ENCODE peak calls at places on chromosomes 6 and 20, in ten cellular contexts. Q is heart right ventricle, S is sigmoid colon, N is pancreas, C is psoas muscle, R is fibroblast of the aortic adventitia, P is SK-N-SH, J is cardiac fibroblast, M is keratinocyte, H is bronchial epithelial cell. T is an unnamed sample.

GRCh38 chr20:9978395-9979004 is 56.3 kb upstream of the ANKEF1 start:
- DNase-seq in Q (no peak), S (no peak), N (peak; percentile 57), C (no peak), R (peak; percentile 92), P (peak; percentile 66), J (peak; percentile 93), M (peak; percentile 19), H (peak; percentile 89), T (peak; percentile 93)

GRCh38 chr6:144307880-144308279 is 22.7 kb downstream of the UTRN start:
- DNase-seq in Q (no peak), S (no peak), N (no peak), C (no peak), R (no peak), P (no peak), J (no peak), M (no peak), H (no peak), T (no peak)

GRCh38 chr6:1600063-1600763 is 9.5 kb upstream of the FOXC1 start:
- DNase-seq in Q (no peak), S (no peak), N (no peak), C (no peak), R (no peak), P (no peak), J (no peak), M (no peak), H (no peak), T (no peak)

GRCh38 chr6:133551847-133552331 is 310.7 kb downstream of the EYA4 start:
- DNase-seq in Q (no peak), S (peak; percentile 70), N (no peak), C (peak; percentile 84), R (peak; percentile 98), P (no peak), J (peak; percentile 98), M (no peak), H (peak; percentile 71), T (peak; percentile 95)

GRCh38 chr6:12485226-12485764 is 195.1 kb downstream of the EDN1 start:
- DNase-seq in Q (no peak), S (no peak), N (no peak), C (no peak), R (no peak), P (no peak), J (no peak), M (no peak), H (peak; percentile 51), T (no peak)

GRCh38 chr6:133892444-133893323 is 3.8 kb downstream of the TCF21 start:
- DNase-seq in Q (peak; percentile 16), S (no peak), N (no peak), C (no peak), R (no peak), P (peak; percentile 75), J (peak; percentile 14), M (no peak), H (no peak), T (no peak)

GRCh38 chr6:146997062-146997461 is 207.2 kb upstream of the STXBP5 start:
- DNase-seq in Q (no peak), S (no peak), N (no peak), C (no peak), R (peak; percentile 72), P (no peak), J (peak; percentile 78), M (no peak), H (peak; percentile 49), T (peak; percentile 65)

GRCh38 chr6:139242457-139243240 is 49.1 kb downstream of the TXLNB start:
- DNase-seq in Q (no peak), S (no peak), N (no peak), C (no peak), R (peak; percentile 78), P (no peak), J (no peak), M (no peak), H (no peak), T (no peak)

GRCh38 chr20:47349365-47350180 is 6.9 kb downstream of the ZMYND8 start:
- DNase-seq in Q (no peak), S (no peak), N (no peak), C (no peak), R (peak; percentile 79), P (no peak), J (peak; percentile 47), M (no peak), H (no peak), T (peak; percentile 52)

GRCh38 chr20:47350691-47351545 is 5.6 kb downstream of the ZMYND8 start:
- DNase-seq in Q (no peak), S (no peak), N (no peak), C (no peak), R (no peak), P (no peak), J (no peak), M (no peak), H (no peak), T (no peak)

GRCh38 chr20:47351643-47352331 is 4.7 kb downstream of the ZMYND8 start:
- DNase-seq in Q (no peak), S (no peak), N (no peak), C (no peak), R (peak; percentile 36), P (peak; percentile 27), J (no peak), M (no peak), H (no peak), T (peak; percentile 29)

GRCh38 chr20:47348539-47349142 is 7.9 kb downstream of the ZMYND8 start:
- DNase-seq in Q (no peak), S (no peak), N (no peak), C (no peak), R (no peak), P (no peak), J (no peak), M (no peak), H (no peak), T (peak; percentile 49)

GRCh38 chr20:47350181-47350550 is 6.3 kb downstream of the ZMYND8 start:
- DNase-seq in Q (no peak), S (no peak), N (no peak), C (no peak), R (no peak), P (no peak), J (no peak), M (no peak), H (no peak), T (no peak)
- H3K4me3 ChIP-seq in Q (no peak overlapping the region), S (no peak overlapping the region), N (no peak overlapping the region), C (peak overlapping the region; percentile 61), R (peak overlapping the region; percentile 10), P (peak overlapping the region; percentile 28), J (no peak overlapping the region), M (no peak overlapping the region), H (no peak overlapping the region), T (peak overlapping the region; percentile 63)

DNA sequence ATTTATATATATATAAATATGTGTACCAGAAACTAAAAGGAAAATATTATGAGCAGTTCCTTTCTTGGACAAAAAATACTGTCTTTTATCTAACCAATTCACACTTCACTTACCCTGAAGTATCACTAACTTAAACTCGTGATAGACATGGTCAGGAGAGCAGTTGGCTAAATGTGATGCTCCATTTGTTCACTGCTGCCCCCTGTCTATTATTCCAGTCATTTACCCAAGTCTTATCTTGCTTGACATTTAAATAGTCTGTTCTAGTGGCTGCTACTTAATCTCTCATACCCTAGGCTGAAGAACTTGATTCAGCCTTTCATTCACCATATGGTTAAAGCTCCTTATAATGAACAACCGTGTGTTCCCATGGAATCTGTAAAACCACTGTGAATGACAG is 789.6 kb upstream of the EYS start:
- DNase-seq in Q (no peak), S (no peak), N (no peak), C (no peak), R (no peak), P (no peak), J (no peak), M (no peak), H (peak; percentile 1), T (peak; percentile 10)
- TF ChIP-seq CTCF in Q (no peak), S (no peak), N (no peak), C (no peak), R (no peak), P (peak; percentile 49), J (no peak), M (peak; percentile 21), H (no peak), T (peak; percentile 25)

GRCh38 chr20:46990017-46990810 is 95.6 kb downstream of the EYA2 start:
- DNase-seq in Q (no peak), S (no peak), N (peak; percentile 15), C (no peak), R (peak; percentile 6), P (no peak), J (no peak), M (no peak), H (peak; percentile 51), T (no peak)
- H3K4me3 ChIP-seq in Q (no peak overlapping the region), S (no peak overlapping the region), N (no peak overlapping the region), C (no peak overlapping the region), R (no peak overlapping the region), P (no peak overlapping the region), J (no peak overlapping the region), M (no peak overlapping the region), H (no peak overlapping the region), T (no peak overlapping the region)

GRCh38 chr6:31534011-31534410 is 5.2 kb downstream of the MCCD1 start:
- DNase-seq in Q (no peak), S (no peak), N (no peak), C (no peak), R (no peak), P (no peak), J (no peak), M (no peak), H (no peak), T (no peak)

GRCh38 chr6:31531162-31531561 is 2.4 kb downstream of the MCCD1 start:
- DNase-seq in Q (no peak), S (no peak), N (no peak), C (no peak), R (no peak), P (no peak), J (no peak), M (no peak), H (no peak), T (no peak)

GRCh38 chr6:31533455-31533841 is 4.7 kb downstream of the MCCD1 start:
- DNase-seq in Q (no peak), S (no peak), N (no peak), C (no peak), R (no peak), P (no peak), J (no peak), M (no peak), H (no peak), T (no peak)

GRCh38 chr6:31531771-31532643 is 3.2 kb downstream of the MCCD1 start:
- DNase-seq in Q (no peak), S (no peak), N (no peak), C (no peak), R (no peak), P (no peak), J (no peak), M (no peak), H (no peak), T (no peak)

DNA sequence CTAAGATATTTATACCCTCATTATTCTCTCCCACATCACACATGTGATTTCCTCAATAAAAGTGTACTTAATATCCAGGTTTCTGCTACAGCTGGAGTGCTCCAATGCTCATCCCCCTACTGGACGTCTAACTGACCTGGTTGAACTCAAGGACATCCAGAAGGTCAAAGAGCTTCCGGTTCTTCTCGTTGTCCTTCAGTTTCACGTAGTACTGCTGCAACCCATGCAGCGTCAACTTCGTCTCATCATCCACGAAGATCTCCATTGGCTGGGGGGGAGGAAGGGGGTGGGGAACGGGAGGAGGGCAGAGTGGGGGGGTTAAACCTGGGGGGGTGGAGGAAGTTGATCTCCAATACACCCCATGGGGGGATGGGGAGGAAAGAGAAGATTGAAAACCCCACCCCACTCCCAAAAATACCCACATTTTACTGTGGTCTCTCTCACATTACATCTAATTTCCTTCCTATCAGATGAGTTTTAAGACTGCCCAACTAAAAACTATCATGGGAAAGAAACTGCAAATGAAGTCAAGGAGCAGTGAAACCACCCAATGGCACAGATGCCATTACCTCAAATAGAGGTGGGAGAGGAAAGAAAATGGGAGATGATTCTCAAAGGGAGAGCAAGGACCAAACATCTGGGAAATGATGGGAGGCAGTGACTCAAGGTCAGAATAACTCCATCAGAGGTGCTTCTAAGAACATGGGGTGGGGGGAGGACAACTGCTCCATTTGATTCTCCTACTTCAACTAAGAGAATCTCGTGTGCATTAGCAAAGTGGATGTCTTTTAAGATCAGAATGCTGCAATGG is 4.1 kb downstream of the MCCD1 start:
- DNase-seq in Q (no peak), S (no peak), N (no peak), C (no peak), R (no peak), P (no peak), J (no peak), M (no peak), H (no peak), T (no peak)
- TF ChIP-seq CTCF in Q (no peak), S (no peak), N (no peak), C (no peak), R (no peak), P (no peak), J (no peak), M (no peak), H (no peak), T (no peak)

T was measured in fibroblast of pulmonary artery.